ENCODE peak calls at places on chromosomes 3 and 15, in four cellular contexts. Q is germinal center, B is hepatic stellate cell, D is NCI-H2029 treated with DMSO at 0.1 percent for 48 hours. M is an unnamed sample.

GRCh38 chr15:81216411-81216810 is 19.7 kb downstream of the IL16 start:
- DNase-seq in B (no peak), D (no peak), Q (no peak), M (no peak)

GRCh38 chr15:100734606-100735005 is 132.2 kb downstream of the ASB7 start:
- DNase-seq in B (no peak), Q (no peak), D (no peak), M (no peak)

GRCh38 chr15:76991741-76992645 is 2.9 kb upstream of the PSTPIP1 start:
- DNase-seq in Q (no peak), D (no peak), B (no peak), M (no peak)

GRCh38 chr3:178275793-178276192 is 260.4 kb upstream of the KCNMB2 start:
- DNase-seq in Q (no peak), B (no peak), D (no peak), M (peak)

GRCh38 chr3:112514527-112515128 is 15.4 kb upstream of the BTLA start:
- DNase-seq in B (no peak), D (no peak), Q (no peak), M (no peak)

GRCh38 chr3:190538288-190538687 is 24.4 kb downstream of the IL1RAP start:
- DNase-seq in Q (no peak), B (no peak), D (no peak), M (no peak)

GRCh38 chr15:75208501-75209288 is 7.0 kb downstream of the C15orf39 start:
- DNase-seq in Q (no peak), B (no peak), D (no peak), M (no peak)

GRCh38 chr15:76330281-76330680 is 6.3 kb upstream of the ISL2 start:
- DNase-seq in Q (no peak), D (no peak), B (peak), M (no peak)

GRCh38 chr3:196398782-196399181 is 33.4 kb downstream of the UBXN7 start:
- DNase-seq in B (no peak), Q (no peak), D (no peak), M (no peak)

GRCh38 chr3:63914312-63914711 is 2.1 kb upstream of the SCAANT1 start:
- DNase-seq in B (no peak), D (no peak), Q (no peak), M (no peak)

GRCh38 chr3:26763723-26764122 is 141.2 kb downstream of the LRRC3B start:
- DNase-seq in B (no peak), Q (no peak), D (no peak), M (no peak)

GRCh38 chr3:10373686-10374261 is 52.9 kb upstream of the SEC13 start:
- DNase-seq in Q (no peak), B (no peak), D (no peak), M (no peak)